ENCODE peak calls at places on chromosomes 11 and 22, in eight cellular contexts. A is GM06990, K is brain microvascular endothelial cell, X is neural progenitor cell, L is ovary, S is right atrium auricular region, G is AG09319, R is psoas muscle. P is an unnamed sample.

GRCh38 chr11:108994887-108995286 is 330.0 kb downstream of the DDX10 start:
- DNase-seq in A (no peak), K (no peak), X (no peak), L (no peak), S (no peak), G (no peak), R (no peak), P (no peak)

GRCh38 chr11:129298990-129299389 is 76.7 kb upstream of the BARX2 start:
- DNase-seq in A (no peak), K (no peak), X (no peak), L (no peak), S (no peak), G (no peak), R (no peak), P (no peak)

GRCh38 chr11:47185305-47186075 is 744 bp downstream of the PACSIN3 start:
- DNase-seq in A (no peak), K (peak), X (peak), L (peak), S (no peak), G (no peak), R (peak), P (no peak)

GRCh38 chr11:9535189-9535781 is 38.2 kb upstream of the WEE1 start:
- DNase-seq in A (peak), K (peak), X (peak), L (peak), S (peak), G (peak), R (peak), P (peak)

GRCh38 chr22:31544481-31545480 is 48.4 kb downstream of the SFI1 start:
- DNase-seq in A (no peak), K (no peak), X (no peak), L (no peak), S (no peak), G (no peak), R (no peak), P (no peak)

GRCh38 chr22:29121124-29121523 is 48.3 kb downstream of the KREMEN1 start:
- DNase-seq in A (no peak), K (no peak), X (no peak), L (no peak), S (no peak), G (no peak), R (no peak), P (no peak)

GRCh38 chr11:10307022-10307410 is 2.1 kb downstream of the ADM start:
- DNase-seq in A (no peak), K (no peak), X (no peak), L (no peak), S (no peak), G (no peak), R (no peak), P (no peak)

GRCh38 chr22:45579806-45580702 is 77.4 kb downstream of the FBLN1 start:
- DNase-seq in A (no peak), K (no peak), X (no peak), L (no peak), S (no peak), G (no peak), R (peak), P (no peak)

GRCh38 chr11:93444671-93445073 is 98.5 kb downstream of the SMCO4 start:
- DNase-seq in A (no peak), K (peak), X (peak), L (no peak), S (no peak), G (no peak), R (no peak), P (no peak)

GRCh38 chr22:49152930-49153770 is 674.5 kb downstream of the BRD1 start:
- DNase-seq in A (no peak), K (no peak), X (no peak), L (no peak), S (no peak), G (no peak), R (no peak), P (peak)

GRCh38 chr22:16963189-16963945 is 44.7 kb downstream of the GAB4 start:
- DNase-seq in A (no peak), K (no peak), X (no peak), L (no peak), S (peak), G (no peak), R (no peak), P (no peak)

GRCh38 chr11:75245356-75246005 is 4.9 kb downstream of the TPBGL start:
- DNase-seq in A (no peak), K (no peak), X (peak), L (no peak), S (no peak), G (no peak), R (no peak), P (peak)
- TF ChIP-seq CTCF in A (no peak), K (peak), X (peak), L (no peak), S (no peak), G (no peak), R (no peak), P (no peak)

GRCh38 chr11:116678887-116679286 is 93.9 kb downstream of the BUD13 start:
- DNase-seq in A (no peak), K (no peak), X (no peak), L (no peak), S (peak), G (no peak), R (no peak), P (no peak)

GRCh38 chr11:116683982-116684381 is 88.8 kb downstream of the BUD13 start:
- DNase-seq in A (no peak), K (no peak), X (no peak), L (no peak), S (no peak), G (no peak), R (no peak), P (no peak)

GRCh38 chr11:116680349-116681125 is 92.2 kb downstream of the BUD13 start:
- DNase-seq in A (no peak), K (no peak), X (no peak), L (no peak), S (no peak), G (no peak), R (no peak), P (no peak)
- TF ChIP-seq CTCF in A (peak), K (peak), X (no peak), L (no peak), S (no peak), G (no peak), R (no peak), P (no peak)

GRCh38 chr22:44335066-44335839 is 22.5 kb upstream of the SHISAL1 start:
- DNase-seq in A (no peak), K (no peak), X (no peak), L (no peak), S (no peak), G (no peak), R (no peak), P (no peak)
- TF ChIP-seq CTCF in A (no peak), K (no peak), X (no peak), L (no peak), S (no peak), G (no peak), R (no peak), P (no peak)

GRCh38 chr11:110174645-110175310 is 81.6 kb downstream of the ZC3H12C start:
- DNase-seq in A (no peak), K (no peak), X (no peak), L (no peak), S (peak), G (no peak), R (no peak), P (no peak)
- TF ChIP-seq CTCF in A (no peak), K (no peak), X (no peak), L (no peak), S (no peak), G (no peak), R (no peak), P (no peak)

GRCh38 chr11:64650923-64651523 is 60.0 kb downstream of the SLC22A12 start:
- DNase-seq in A (no peak), K (peak), X (peak), L (no peak), S (no peak), G (no peak), R (no peak), P (no peak)
- TF ChIP-seq CTCF in A (peak), K (peak), X (peak), L (no peak), S (peak), G (peak), R (peak), P (peak)

DNA sequence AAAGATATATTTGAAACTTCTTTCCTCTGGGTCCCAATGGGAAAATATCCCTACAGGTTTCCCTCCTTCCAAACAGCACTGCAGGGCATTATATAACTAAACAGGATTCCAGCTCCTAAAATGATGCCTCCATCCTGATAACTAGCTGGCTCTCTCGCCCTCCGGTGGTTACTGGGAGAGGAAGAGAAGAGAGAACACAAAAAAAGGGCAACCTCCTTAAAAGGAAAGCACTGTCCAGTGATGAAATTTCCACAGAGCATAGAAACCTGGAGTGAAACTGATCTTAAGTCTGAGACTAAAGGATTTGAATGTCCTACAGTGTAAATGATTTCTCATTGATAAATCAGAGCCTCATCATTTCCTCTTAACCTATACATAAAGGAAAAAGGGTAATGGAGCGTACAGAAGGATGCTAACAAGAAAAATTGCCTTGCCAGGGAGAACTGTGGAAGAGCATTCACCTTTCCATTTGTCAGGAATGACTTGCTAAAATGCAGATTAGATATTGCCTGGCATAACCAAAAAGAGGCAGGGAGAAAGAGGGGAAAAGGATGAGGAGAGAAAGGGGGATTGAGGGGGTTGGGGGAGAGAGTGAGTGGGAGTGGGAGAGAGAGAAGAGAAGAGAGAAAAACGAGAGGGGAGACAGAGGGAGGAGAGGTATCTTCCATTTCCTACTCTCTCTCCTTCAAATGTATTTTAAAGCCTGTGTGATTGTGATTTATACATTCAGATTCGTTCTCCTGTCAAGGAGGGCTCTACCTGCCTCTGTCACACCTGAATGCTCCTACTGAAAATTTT is 121.4 kb downstream of the APOL5 start:
- DNase-seq in A (no peak), K (peak), X (peak), L (peak), S (no peak), G (peak), R (no peak), P (no peak)
- TF ChIP-seq CTCF in A (no peak), K (peak), X (peak), L (peak), S (peak), G (peak), R (peak), P (no peak)